ENCODE peak calls at places on chromosomes 4 and X, in eight cellular contexts. Y is breast epithelium, U is adrenal gland, D is spleen, J is IMR-90, W is H1, H is transverse colon, G is right lobe of liver. O is an unnamed sample.

GRCh38 chr4:905485-906214 is 26.5 kb downstream of the GAK start:
- DNase-seq in Y (no peak), U (no peak), D (no peak), J (no peak), W (no peak), H (no peak), G (no peak), O (no peak)

GRCh38 chr4:145217339-145217738 is 37.0 kb upstream of the OTUD4 start:
- DNase-seq in Y (no peak), U (no peak), D (no peak), J (no peak), W (no peak), H (no peak), G (no peak), O (no peak)

GRCh38 chr4:82786794-82787193 is 11.8 kb downstream of the SCD5 start:
- DNase-seq in Y (no peak), U (no peak), D (no peak), J (no peak), W (no peak), H (no peak), G (no peak), O (no peak)

GRCh38 chr4:180618396-180618795 is 1624.8 kb upstream of the TENM3 start:
- DNase-seq in Y (no peak), U (no peak), D (no peak), J (no peak), W (no peak), H (no peak), G (no peak), O (no peak)

GRCh38 chrX:2863646-2864045 is 34.9 kb downstream of the GYG2 start:
- DNase-seq in Y (no peak), U (no peak), D (no peak), J (peak; percentile 39), W (no peak), H (no peak), G (no peak), O (no peak)

GRCh38 chr4:42671431-42672194 is 14.7 kb upstream of the ATP8A1 start:
- DNase-seq in Y (no peak), U (no peak), D (no peak), J (no peak), W (no peak), H (peak; percentile 11), G (no peak), O (no peak)

GRCh38 chr4:70844180-70844579 is 4.5 kb upstream of the GRSF1 start:
- DNase-seq in Y (no peak), U (no peak), D (no peak), J (no peak), W (no peak), H (no peak), G (no peak), O (no peak)

GRCh38 chr4:182010876-182011275 is 232.3 kb upstream of the TENM3 start:
- DNase-seq in Y (no peak), U (no peak), D (no peak), J (peak; percentile 68), W (no peak), H (no peak), G (no peak), O (no peak)

GRCh38 chrX:114626323-114626722 is 42.4 kb downstream of the HTR2C start:
- DNase-seq in Y (no peak), U (no peak), D (no peak), J (peak; percentile 3), W (no peak), H (no peak), G (no peak), O (no peak)

GRCh38 chr4:139988863-139989765 is 164.9 kb downstream of the MAML3 start:
- DNase-seq in Y (no peak), U (peak; percentile 60), D (no peak), J (peak; percentile 97), W (no peak), H (no peak), G (no peak), O (no peak)

GRCh38 chr4:20075479-20075878 is 176.2 kb upstream of the SLIT2 start:
- DNase-seq in Y (no peak), U (no peak), D (no peak), J (peak; percentile 1), W (no peak), H (no peak), G (no peak), O (no peak)

GRCh38 chrX:147848009-147848408 is 63.7 kb upstream of the FMR1 start:
- DNase-seq in Y (no peak), U (no peak), D (no peak), J (no peak), W (no peak), H (no peak), G (no peak), O (peak; percentile 22)

GRCh38 chr4:180947421-180947820 is 1295.8 kb upstream of the TENM3 start:
- DNase-seq in Y (no peak), U (no peak), D (no peak), J (peak; percentile 44), W (no peak), H (no peak), G (no peak), O (no peak)

GRCh38 chr4:2757426-2757825 is 1.3 kb upstream of the TNIP2 start:
- DNase-seq in Y (no peak), U (no peak), D (peak; percentile 69), J (no peak), W (no peak), H (no peak), G (no peak), O (no peak)

GRCh38 chr4:163523791-163524365 is 29.4 kb downstream of the TMA16 start:
- DNase-seq in Y (no peak), U (no peak), D (no peak), J (no peak), W (no peak), H (no peak), G (no peak), O (no peak)

DNA sequence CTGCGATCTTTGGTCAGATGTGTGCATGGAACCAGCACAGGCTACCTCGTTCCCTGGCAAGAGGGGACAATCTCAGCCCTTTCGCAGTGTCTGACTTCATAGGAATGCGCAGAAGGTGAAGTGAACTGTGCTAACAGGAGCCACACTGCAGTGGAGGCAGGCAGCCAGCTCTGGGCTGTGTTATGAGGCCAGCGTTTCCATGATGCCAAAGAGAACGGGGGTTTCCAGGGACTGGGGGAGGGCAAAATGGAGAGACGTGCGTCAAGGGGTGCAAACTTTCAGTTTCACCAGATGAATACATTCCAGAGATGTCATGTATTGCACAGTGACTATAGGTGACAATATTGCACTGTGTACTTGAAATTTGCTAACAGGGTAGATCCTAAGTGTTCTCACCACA is 30.4 kb downstream of the CLDN34 start:
- DNase-seq in Y (no peak), U (no peak), D (no peak), J (no peak), W (no peak), H (no peak), G (no peak), O (no peak)
- TF ChIP-seq POLR2A in Y (no peak), U (no peak), D (no peak), J (no peak), W (no peak), H (no peak), G (no peak), O (no peak)

GRCh38 chr4:47876784-47877183 is 37.6 kb downstream of the NFXL1 start:
- DNase-seq in Y (no peak), U (no peak), D (no peak), J (no peak), W (no peak), H (no peak), G (no peak), O (no peak)

GRCh38 chr4:47877204-47877603 is 37.2 kb downstream of the NFXL1 start:
- DNase-seq in Y (no peak), U (no peak), D (no peak), J (no peak), W (no peak), H (no peak), G (no peak), O (no peak)

GRCh38 chr4:47873877-47874571 is 36.2 kb upstream of the CORIN start:
- DNase-seq in Y (no peak), U (no peak), D (no peak), J (no peak), W (no peak), H (no peak), G (no peak), O (no peak)

GRCh38 chr4:47879458-47879857 is 34.9 kb downstream of the NFXL1 start:
- DNase-seq in Y (no peak), U (no peak), D (no peak), J (no peak), W (no peak), H (no peak), G (no peak), O (no peak)

DNA sequence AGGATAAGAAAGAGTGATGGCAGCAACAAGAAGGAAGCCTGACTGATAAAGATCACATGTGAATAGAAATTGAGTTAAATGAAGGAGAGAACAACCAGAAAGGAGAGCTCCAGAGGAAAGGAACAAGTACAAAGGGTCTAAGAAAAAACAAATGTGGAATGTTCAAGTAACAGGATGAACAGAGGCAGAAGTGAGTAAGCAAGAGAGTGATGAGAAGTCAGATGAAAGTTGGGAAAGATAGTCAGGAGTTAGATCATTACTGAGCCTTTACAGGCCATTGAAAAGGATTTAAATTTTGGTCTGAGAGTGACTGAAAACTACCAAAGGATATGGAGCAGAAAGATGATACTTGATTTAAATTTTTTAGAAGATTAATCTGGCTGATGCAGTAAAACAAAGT is 38.1 kb downstream of the NFXL1 start:
- DNase-seq in Y (no peak), U (no peak), D (no peak), J (no peak), W (no peak), H (no peak), G (no peak), O (no peak)
- H3K4me1 ChIP-seq in Y (no peaks in the 10 kb centered on the region), U (no peaks in the 10 kb centered on the region), D (no peaks in the 10 kb centered on the region), J (no peaks in the 10 kb centered on the region), W (no peaks in the 10 kb centered on the region), H (peaks cover 12% of the 10 kb centered on the region), G (no peaks in the 10 kb centered on the region), O (no peaks in the 10 kb centered on the region)

DNA sequence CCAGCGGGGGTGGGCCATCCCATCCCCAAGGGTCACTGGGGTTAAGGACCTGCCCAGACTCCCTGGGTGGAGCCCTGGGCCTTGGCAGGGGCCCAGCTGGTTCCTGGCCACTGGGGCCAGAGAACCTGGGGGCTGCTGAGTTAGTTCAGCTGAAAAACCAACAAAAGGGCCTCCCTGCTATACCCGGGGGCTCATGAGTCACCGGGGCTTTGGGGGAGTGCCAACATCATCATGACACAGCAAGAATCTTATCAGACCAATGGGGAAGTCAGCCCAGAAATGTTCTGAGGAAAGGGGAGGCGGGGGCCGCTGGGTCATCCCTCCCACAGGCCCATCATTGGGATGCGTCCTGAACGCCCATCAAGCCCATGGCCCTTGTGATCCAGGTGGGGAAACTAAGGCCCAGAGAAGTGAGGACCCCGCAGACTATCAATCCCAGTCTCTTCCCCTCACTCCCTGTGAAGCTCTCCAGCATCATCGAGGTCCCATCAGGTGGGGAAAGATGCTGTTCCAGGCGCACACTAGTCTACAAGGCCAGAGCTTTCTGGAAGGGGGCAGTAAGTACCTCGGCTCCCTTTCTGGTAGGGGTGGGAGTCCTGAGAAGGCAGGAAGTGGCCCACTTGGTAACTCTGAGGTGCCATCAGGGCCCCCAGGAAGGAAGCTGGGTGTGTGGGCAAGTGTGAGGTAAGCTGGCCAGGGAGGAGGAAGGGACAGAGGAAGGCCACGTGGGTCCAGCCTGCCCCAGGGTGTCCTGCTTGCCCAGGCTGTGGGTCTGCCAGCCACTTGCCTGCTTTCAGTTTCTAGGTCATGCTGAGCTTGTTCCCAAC is 4.5 kb downstream of the G6PD start:
- DNase-seq in Y (peak; percentile 62), U (peak; percentile 85), D (peak; percentile 88), J (peak; percentile 94), W (no peak), H (peak; percentile 49), G (peak; percentile 80), O (peak; percentile 86)
- H3K4me3 ChIP-seq in Y (peak overlapping the region; percentile 4), U (no peak overlapping the region), D (no peak overlapping the region), J (peak overlapping the region; percentile 10), W (no peak overlapping the region), H (no peak overlapping the region), G (peak overlapping the region; percentile 33), O (no peak overlapping the region)

GRCh38 chrX:12974797-12975669 is at the start of gene TMSB4X:
- DNase-seq in Y (peak; percentile 87), U (peak; percentile 82), D (peak; percentile 96), J (peak; percentile 74), W (peak; percentile 80), H (peak; percentile 89), G (peak; percentile 86), O (peak; percentile 88)
- TF ChIP-seq POLR2A in Y (peak; percentile 95), U (peak; percentile 98), D (peak; percentile 99), J (peak; percentile 99), W (peak; percentile 98), H (peak; percentile 99), G (peak; percentile 98), O (peak; percentile 97)

O was measured in ovary.